ENCODE peak calls at places on chromosomes 11 and 22, in six cellular contexts. P is tibial nerve, L is GM23248, C is brain microvascular endothelial cell, X is psoas muscle, T is cardiac muscle cell. F is an unnamed sample.

GRCh38 chr11:112300094-112300786 is 39.6 kb upstream of the PLET1 start:
- DNase-seq in X (no peak), T (no peak), C (no peak), L (no peak), P (no peak), F (no peak)

GRCh38 chr11:118604566-118604965 is 2.8 kb upstream of the PHLDB1 start:
- DNase-seq in L (no peak), P (no peak), T (no peak), X (no peak), C (no peak), F (no peak)

GRCh38 chr11:133942594-133942993 is 14.2 kb downstream of the IGSF9B start:
- DNase-seq in C (no peak), T (no peak), L (no peak), P (no peak), X (no peak), F (no peak)

GRCh38 chr22:18000441-18001039 is 23.8 kb downstream of the MICAL3 start:
- DNase-seq in T (peak), X (peak), C (no peak), P (no peak), L (peak), F (no peak)

GRCh38 chr11:31817054-31817620 is 6.0 kb upstream of the PAX6 start:
- DNase-seq in X (no peak), T (no peak), L (no peak), C (no peak), P (no peak), F (no peak)

GRCh38 chr22:44693756-44694155 is 8.2 kb upstream of the PRR5 start:
- DNase-seq in P (no peak), C (no peak), T (no peak), L (no peak), X (no peak), F (no peak)

GRCh38 chr11:115244758-115245157 is 259.5 kb downstream of the CADM1 start:
- DNase-seq in L (no peak), T (no peak), C (no peak), X (no peak), P (no peak), F (no peak)

GRCh38 chr22:20130319-20130718 is 1.3 kb upstream of the ZDHHC8 start:
- DNase-seq in X (no peak), T (no peak), C (no peak), L (no peak), P (no peak), F (no peak)

GRCh38 chr11:119416606-119417580 is 6.1 kb downstream of the THY1 start:
- DNase-seq in X (no peak), L (peak), T (no peak), C (no peak), P (no peak), F (no peak)

GRCh38 chr11:78023426-78023825 is 350 bp upstream of the KCTD14 start:
- DNase-seq in P (no peak), L (no peak), C (no peak), X (no peak), T (no peak), F (no peak)

GRCh38 chr22:42399315-42400271 is 32.6 kb downstream of the NFAM1 start:
- DNase-seq in C (no peak), T (peak), L (no peak), P (peak), X (no peak), F (peak)

GRCh38 chr11:67665537-67666302 is 8.7 kb downstream of the ALDH3B2 start:
- DNase-seq in P (no peak), C (no peak), T (peak), X (no peak), L (no peak), F (peak)

GRCh38 chr11:45028921-45029680 is 78.4 kb upstream of the TP53I11 start:
- DNase-seq in C (no peak), P (no peak), T (no peak), X (no peak), L (no peak), F (no peak)

GRCh38 chr11:8810331-8811301 is 100.4 kb upstream of the AKIP1 start:
- DNase-seq in X (peak), C (peak), L (peak), P (peak), T (peak), F (peak)

GRCh38 chr22:50656122-50657070 is 16.2 kb upstream of the SHANK3 start:
- DNase-seq in L (peak), X (peak), C (no peak), P (no peak), T (no peak), F (no peak)

GRCh38 chr22:42927966-42928365 is 70.9 kb upstream of the ARFGAP3 start:
- DNase-seq in P (no peak), X (no peak), T (no peak), C (no peak), L (no peak), F (no peak)

GRCh38 chr11:12224537-12224893 is 114.1 kb downstream of the MICAL2 start:
- DNase-seq in P (peak), L (no peak), T (no peak), X (peak), C (peak), F (peak)

GRCh38 chr11:3614742-3615171 is 27.0 kb downstream of the ART5 start:
- DNase-seq in L (peak), C (no peak), P (no peak), X (peak), T (no peak), F (peak)

GRCh38 chr11:64258356-64258755 is 7.0 kb downstream of the PLCB3 start:
- DNase-seq in L (no peak), X (no peak), T (no peak), P (no peak), C (no peak), F (no peak)

GRCh38 chr11:114183041-114183511 is 113.1 kb upstream of the NNMT start:
- DNase-seq in T (no peak), P (no peak), X (peak), C (no peak), L (no peak), F (no peak)

GRCh38 chr11:8899119-8899753 is 11.8 kb upstream of the AKIP1 start:
- DNase-seq in X (no peak), P (no peak), L (no peak), C (no peak), T (no peak), F (no peak)

GRCh38 chr11:103961010-103961409 is 75.4 kb upstream of the DDI1 start:
- DNase-seq in T (no peak), P (no peak), L (peak), X (no peak), C (peak), F (no peak)

GRCh38 chr22:20585640-20586402 is 78.4 kb downstream of the MED15 start:
- DNase-seq in T (no peak), C (no peak), P (no peak), X (no peak), L (no peak), F (no peak)

GRCh38 chr11:67364783-67365525 is 8.4 kb downstream of the CLCF1 start:
- DNase-seq in C (no peak), L (no peak), P (no peak), X (no peak), T (no peak), F (no peak)

GRCh38 chr11:128593281-128593680 is 5.9 kb upstream of the ETS1 start:
- DNase-seq in C (peak), T (no peak), L (peak), X (no peak), P (no peak), F (no peak)

GRCh38 chr22:42951093-42951710 is 63.7 kb downstream of the PACSIN2 start:
- DNase-seq in X (no peak), T (no peak), P (no peak), L (no peak), C (no peak), F (no peak)

GRCh38 chr11:102361100-102362021 is 14.3 kb downstream of the BIRC2 start:
- DNase-seq in T (no peak), P (no peak), L (peak), X (no peak), C (no peak), F (no peak)

GRCh38 chr11:35170503-35170902 is 31.5 kb downstream of the CD44 start:
- DNase-seq in C (no peak), T (no peak), X (no peak), L (peak), P (no peak), F (no peak)

GRCh38 chr11:359181-359714 is 10.1 kb upstream of the B4GALNT4 start:
- DNase-seq in P (no peak), X (no peak), L (no peak), C (no peak), T (no peak), F (no peak)

GRCh38 chr11:77179048-77179447 is 51.0 kb downstream of the MYO7A start:
- DNase-seq in X (no peak), T (no peak), C (no peak), P (no peak), L (no peak), F (no peak)

GRCh38 chr11:123856444-123856843 is 29.0 kb downstream of the TMEM225 start:
- DNase-seq in C (no peak), L (no peak), X (no peak), T (no peak), P (no peak), F (no peak)

GRCh38 chr11:87038235-87038960 is 664 bp downstream of the TMEM135 start:
- DNase-seq in L (peak), T (no peak), P (no peak), C (no peak), X (no peak), F (no peak)

GRCh38 chr11:125091247-125091876 is 20.1 kb downstream of the TMEM218 start:
- DNase-seq in T (peak), X (no peak), C (peak), P (no peak), L (peak), F (no peak)

GRCh38 chr22:41672780-41673509 is 15.7 kb downstream of the SNU13 start:
- DNase-seq in P (no peak), X (no peak), C (no peak), T (no peak), L (peak), F (no peak)

GRCh38 chr11:62706841-62707240 is 383 bp downstream of the BSCL2 start:
- DNase-seq in T (no peak), L (no peak), P (no peak), C (no peak), X (no peak), F (no peak)
- H3K27ac ChIP-seq in T (peak), L (peak), P (peak), C (no peak), X (peak), F (peak)

GRCh38 chr11:46364056-46364455 is 16.8 kb downstream of the DGKZ start:
- DNase-seq in X (no peak), C (no peak), L (peak), P (no peak), T (no peak), F (no peak)
- H3K4me3 ChIP-seq in X (peak), C (no peak), L (no peak), P (no peak), T (no peak), F (no peak)

DNA sequence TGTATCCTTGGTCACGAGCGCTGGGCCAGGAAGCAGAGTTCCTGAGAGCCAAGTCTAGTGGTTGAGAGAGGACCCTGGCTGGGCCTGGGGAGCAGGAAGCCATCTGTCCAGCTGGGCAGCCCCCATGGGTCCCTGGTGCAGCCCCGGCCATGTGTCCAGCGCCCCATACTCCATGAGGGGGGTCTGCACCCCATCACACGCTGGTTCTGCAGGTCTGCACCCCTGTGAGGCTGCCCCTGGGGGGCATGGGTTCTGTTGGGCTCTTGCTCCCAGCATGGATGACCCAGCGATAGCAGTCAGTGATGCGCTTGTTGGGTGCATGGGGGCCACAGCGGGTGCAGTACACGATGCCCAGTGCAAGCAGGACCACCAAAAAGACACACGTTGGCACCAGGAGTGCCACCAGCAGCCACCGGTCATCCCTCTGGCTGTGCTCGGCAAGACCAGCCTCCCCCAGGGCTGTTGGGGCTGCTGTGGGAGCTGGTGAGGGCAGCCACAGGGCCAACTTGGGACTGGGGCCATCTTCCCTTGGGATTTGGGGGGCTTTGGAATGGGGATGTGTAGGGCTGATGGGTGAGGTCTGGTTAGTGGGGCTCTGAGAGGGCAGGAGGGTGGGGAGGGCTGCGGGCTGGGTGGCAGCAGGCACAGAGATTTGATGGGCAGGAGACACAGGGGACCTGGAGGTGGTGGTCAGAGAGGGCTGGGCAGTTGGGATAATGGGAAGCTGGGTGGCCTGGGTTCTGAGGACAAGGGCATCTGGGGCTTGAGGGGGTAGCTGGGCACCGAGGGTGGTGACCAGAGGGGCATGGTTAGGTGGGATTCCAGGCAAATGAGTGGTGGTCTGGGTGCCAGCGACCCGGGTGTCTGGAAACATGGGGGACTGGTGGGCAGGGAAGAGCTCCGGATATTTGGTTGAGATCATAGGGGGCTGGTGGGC is 2.0 kb downstream of the CD248 start:
- DNase-seq in T (no peak), C (no peak), P (no peak), L (peak), X (no peak), F (no peak)
- H3K27ac ChIP-seq in T (peak), C (peak), P (peak), L (peak), X (peak), F (no peak)

GRCh38 chr11:1870326-1870696 is 17.4 kb downstream of the LSP1 start:
- DNase-seq in C (no peak), P (no peak), T (no peak), X (no peak), L (no peak), F (no peak)
- H3K4me3 ChIP-seq in C (no peak), P (peak), T (no peak), X (peak), L (no peak), F (no peak)

GRCh38 chr22:36383110-36383581 is 4.6 kb downstream of the MYH9 start:
- DNase-seq in C (peak), P (no peak), L (peak), T (no peak), X (no peak), F (no peak)
- H3K27ac ChIP-seq in C (peak), P (peak), L (peak), T (no peak), X (peak), F (no peak)

GRCh38 chr11:73965076-73965763 is 14.4 kb downstream of the DNAJB13 start:
- DNase-seq in P (no peak), L (peak), T (no peak), X (no peak), C (no peak), F (no peak)
- H3K4me3 ChIP-seq in P (no peak), L (peak), T (no peak), X (no peak), C (no peak), F (no peak)